ENCODE peak calls at places on chromosomes 1 and 21, in five cellular contexts. I is uterus, A is thoracic aorta, H is cardiac muscle cell, O is tibial nerve. R is an unnamed sample.

GRCh38 chr21:23607782-23608181 is 1999.5 kb downstream of the MRPL39 start:
- DNase-seq in O (no peak), H (no peak), I (no peak), A (no peak), R (no peak)

GRCh38 chr1:24005163-24005562 is 25.0 kb upstream of the SRSF10 start:
- DNase-seq in O (no peak), A (no peak), I (no peak), H (no peak), R (no peak)

GRCh38 chr1:108557311-108557710 is 2.6 kb upstream of the EEIG2 start:
- DNase-seq in I (no peak), O (no peak), A (no peak), H (no peak), R (no peak)

GRCh38 chr1:9792156-9793042 is 31.4 kb downstream of the CLSTN1 start:
- DNase-seq in I (no peak), O (no peak), A (no peak), H (peak; percentile 11), R (no peak)

GRCh38 chr21:26112127-26112742 is 58.3 kb downstream of the APP start:
- DNase-seq in O (no peak), A (no peak), I (no peak), H (no peak), R (no peak)

GRCh38 chr1:186682721-186683120 is 2.5 kb upstream of the PTGS2 start:
- DNase-seq in H (peak; percentile 70), A (no peak), I (no peak), O (no peak), R (no peak)

GRCh38 chr21:36791695-36792451 is 93.0 kb downstream of the SIM2 start:
- DNase-seq in I (no peak), O (no peak), H (no peak), A (no peak), R (no peak)

GRCh38 chr1:162168261-162168660 is 98.8 kb downstream of the NOS1AP start:
- DNase-seq in O (no peak), I (no peak), H (no peak), A (no peak), R (no peak)

GRCh38 chr1:221874285-221875003 is 132.6 kb upstream of the DUSP10 start:
- DNase-seq in H (no peak), I (no peak), O (no peak), A (no peak), R (no peak)

GRCh38 chr1:11594222-11594621 is 60.0 kb downstream of the FBXO2 start:
- DNase-seq in O (no peak), I (no peak), H (peak; percentile 64), A (no peak), R (no peak)

GRCh38 chr21:35206141-35207125 is 157.3 kb upstream of the RUNX1 start:
- DNase-seq in I (no peak), O (no peak), A (no peak), H (no peak), R (no peak)

GRCh38 chr1:55040083-55040952 is 970 bp downstream of the PCSK9 start:
- DNase-seq in A (no peak), O (no peak), H (no peak), I (no peak), R (no peak)

GRCh38 chr1:215704089-215704860 is 137.2 kb downstream of the KCTD3 start:
- DNase-seq in I (no peak), A (no peak), H (peak; percentile 18), O (no peak), R (no peak)

GRCh38 chr1:106846656-106847055 is 209.8 kb upstream of the PRMT6 start:
- DNase-seq in A (no peak), I (no peak), H (no peak), O (no peak), R (no peak)

GRCh38 chr1:241270016-241270415 is 87.0 kb downstream of the RGS7 start:
- DNase-seq in H (no peak), I (no peak), A (no peak), O (no peak), R (no peak)

GRCh38 chr1:153565529-153566374 is at the start of gene S100A2:
- DNase-seq in H (peak; percentile 86), I (peak; percentile 69), A (peak; percentile 66), O (no peak), R (peak; percentile 93)

GRCh38 chr1:214441119-214441518 is 110.3 kb downstream of the PTPN14 start:
- DNase-seq in H (peak; percentile 73), O (no peak), A (no peak), I (no peak), R (no peak)
- H3K27ac ChIP-seq in H (no peak overlapping the region), O (no peak overlapping the region), A (no peak overlapping the region), I (peak overlapping the region; percentile 78), R (peak overlapping the region; percentile 88)

GRCh38 chr1:56547977-56548376 is 31.4 kb downstream of the PLPP3 start:
- DNase-seq in I (no peak), O (no peak), H (no peak), A (no peak), R (no peak)
- H3K27ac ChIP-seq in I (no peak overlapping the region), O (no peak overlapping the region), H (no peak overlapping the region), A (no peak overlapping the region), R (no peak overlapping the region)

GRCh38 chr1:167328762-167329483 is 108.2 kb downstream of the POU2F1 start:
- DNase-seq in O (no peak), H (no peak), I (no peak), A (no peak), R (no peak)
- H3K27ac ChIP-seq in O (peak overlapping the region; percentile 28), H (no peak overlapping the region), I (no peak overlapping the region), A (no peak overlapping the region), R (no peak overlapping the region)

GRCh38 chr1:40059960-40060337 is 19.4 kb downstream of the CAP1 start:
- DNase-seq in H (no peak), O (no peak), A (no peak), I (no peak), R (no peak)

GRCh38 chr1:40059292-40059959 is 18.9 kb downstream of the CAP1 start:
- DNase-seq in H (peak; percentile 86), A (no peak), I (no peak), O (no peak), R (no peak)

GRCh38 chr1:40058097-40058452 is 17.5 kb downstream of the CAP1 start:
- DNase-seq in O (no peak), H (no peak), A (no peak), I (no peak), R (no peak)

GRCh38 chr1:40057310-40058030 is 16.9 kb downstream of the CAP1 start:
- DNase-seq in H (peak; percentile 48), I (no peak), A (no peak), O (no peak), R (no peak)

GRCh38 chr1:40058453-40059291 is 18.1 kb downstream of the CAP1 start:
- DNase-seq in H (peak; percentile 33), O (no peak), A (no peak), I (no peak), R (no peak)
- H3K27ac ChIP-seq in H (no peak overlapping the region), O (peak overlapping the region; percentile 37), A (peak overlapping the region; percentile 14), I (peak overlapping the region; percentile 35), R (peak overlapping the region; percentile 81)

DNA sequence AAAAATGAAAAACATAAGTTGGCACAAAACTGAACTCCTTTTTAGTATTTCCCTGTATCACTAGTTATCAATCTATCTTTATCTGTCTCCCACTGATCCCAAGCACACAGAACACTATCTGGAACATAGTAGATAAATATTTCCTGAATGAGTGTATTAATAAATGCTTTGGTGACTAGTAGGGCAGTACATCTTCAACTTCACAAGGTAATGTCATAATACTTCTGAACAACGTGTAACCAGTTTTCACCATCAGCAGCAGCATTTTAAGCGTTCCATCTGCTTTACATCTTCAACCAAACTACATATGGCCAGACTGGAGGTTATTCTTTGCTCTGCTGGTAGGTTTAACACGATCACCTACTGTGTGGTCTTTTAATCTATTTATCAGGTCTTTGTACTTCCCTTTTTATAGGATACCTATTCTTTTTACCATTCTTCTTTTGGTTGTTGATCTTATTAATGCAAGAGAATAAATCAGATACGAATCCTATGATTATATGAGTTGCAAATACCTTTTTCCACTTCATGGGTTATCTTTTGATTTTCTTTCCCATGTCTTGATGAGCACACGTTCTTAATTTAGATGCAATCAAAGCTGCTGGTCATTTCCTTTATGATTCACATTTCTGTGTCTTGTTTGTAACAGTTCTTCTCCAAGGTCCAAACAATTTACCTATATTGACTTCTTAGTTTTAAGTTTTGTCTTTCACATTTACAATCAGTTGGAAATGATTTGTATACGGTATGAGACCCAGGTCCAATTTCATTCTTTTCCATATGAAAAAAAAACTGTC is 16.3 kb downstream of the GPBP1L1 start:
- DNase-seq in I (no peak), A (no peak), H (no peak), O (no peak), R (no peak)
- H3K27ac ChIP-seq in I (no peak overlapping the region), A (no peak overlapping the region), H (no peak overlapping the region), O (no peak overlapping the region), R (no peak overlapping the region)

DNA sequence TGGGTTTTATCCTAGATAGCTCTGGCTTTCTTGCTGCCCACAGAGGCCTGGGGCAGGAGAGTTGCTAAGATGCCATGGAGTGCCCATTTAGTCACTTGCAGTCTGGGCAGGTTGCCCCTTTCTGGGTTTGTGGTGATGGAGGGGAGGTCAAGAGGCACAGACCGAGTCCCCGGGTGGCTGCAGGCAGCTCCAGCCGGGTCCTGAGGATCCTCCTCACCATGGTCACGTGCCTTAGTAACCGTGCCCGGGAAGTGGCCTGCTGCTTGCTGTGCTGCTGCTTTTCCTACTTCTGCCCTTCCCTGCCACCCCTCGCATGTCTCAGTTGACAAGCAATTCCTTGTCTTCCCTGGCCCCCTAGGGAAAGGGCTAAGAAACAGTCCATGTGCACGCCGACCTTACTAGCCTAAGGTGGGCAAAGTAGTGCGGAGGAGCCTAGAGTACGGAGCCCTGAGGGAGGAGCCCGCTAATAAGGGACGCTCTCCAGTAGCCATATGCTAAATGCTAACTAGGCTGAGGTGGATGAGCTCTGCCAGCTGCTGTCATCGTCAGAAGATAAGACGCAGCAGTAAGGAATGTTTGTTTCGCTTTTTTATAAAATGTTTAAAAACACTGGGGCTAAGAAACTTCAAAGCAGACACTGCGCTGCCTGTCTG is 34.9 kb downstream of the CLCA1 start:
- DNase-seq in A (no peak), O (no peak), I (peak; percentile 52), H (peak; percentile 67), R (no peak)
- H3K27ac ChIP-seq in A (peak overlapping the region; percentile 31), O (peak overlapping the region; percentile 24), I (peak overlapping the region; percentile 90), H (peak overlapping the region; percentile 67), R (no peak overlapping the region)

GRCh38 chr1:234691567-234691966 is 81.6 kb upstream of the IRF2BP2 start:
- DNase-seq in O (no peak), A (no peak), I (no peak), H (no peak), R (no peak)
- H3K27ac ChIP-seq in O (no peak overlapping the region), A (no peak overlapping the region), I (no peak overlapping the region), H (no peak overlapping the region), R (no peak overlapping the region)

GRCh38 chr1:38137164-38137563 is 90.6 kb upstream of the POU3F1 start:
- DNase-seq in H (no peak), O (no peak), A (no peak), I (no peak), R (no peak)

GRCh38 chr1:38142606-38143005 is 96.0 kb upstream of the POU3F1 start:
- DNase-seq in H (no peak), O (no peak), A (no peak), I (no peak), R (no peak)

GRCh38 chr1:38138498-38139233 is 92.1 kb upstream of the POU3F1 start:
- DNase-seq in I (peak; percentile 72), O (peak; percentile 37), H (peak; percentile 95), A (peak; percentile 67), R (peak; percentile 95)

GRCh38 chr1:38140025-38140487 is 93.5 kb upstream of the POU3F1 start:
- DNase-seq in H (no peak), A (no peak), I (no peak), O (no peak), R (no peak)

GRCh38 chr1:38141483-38141882 is 94.9 kb upstream of the POU3F1 start:
- DNase-seq in H (no peak), O (no peak), A (no peak), I (no peak), R (no peak)
- H3K27ac ChIP-seq in H (no peak overlapping the region), O (no peak overlapping the region), A (no peak overlapping the region), I (no peak overlapping the region), R (no peak overlapping the region)

R was measured in RWPE2.